ENCODE peak calls at places on chromosomes 2 and 18, in eight cellular contexts. One of them, this sample, is unnamed. For H3K36me3 and H3K9me3, the result is how much of the 10 kb centered on the place peaks cover.

GRCh38 chr2:207048421-207048820 is 109.1 kb downstream of the CPO start:
- DNase-seq in H1: no peak
- DNase-seq in NT2/D1: no peak
- DNase-seq in PC-3: no peak
- DNase-seq in GM23248: no peak
- DNase-seq in trophoblast cell: peak
- DNase-seq in fibroblast of lung: no peak
- DNase-seq in SK-N-SH: no peak
- DNase-seq in this sample: no peak

GRCh38 chr2:133732982-133733670 is 164.9 kb upstream of the NCKAP5 start:
- DNase-seq in H1: no peak
- DNase-seq in GM23248: peak
- DNase-seq in fibroblast of lung: no peak
- DNase-seq in trophoblast cell: no peak
- DNase-seq in SK-N-SH: no peak
- DNase-seq in NT2/D1: no peak
- DNase-seq in PC-3: no peak
- DNase-seq in this sample: no peak

GRCh38 chr2:157936464-157936863 is 60.3 kb upstream of the ACVR1 start:
- DNase-seq in trophoblast cell: no peak
- DNase-seq in fibroblast of lung: no peak
- DNase-seq in H1: no peak
- DNase-seq in GM23248: peak
- DNase-seq in SK-N-SH: no peak
- DNase-seq in NT2/D1: no peak
- DNase-seq in PC-3: peak
- DNase-seq in this sample: no peak

GRCh38 chr2:152380261-152381055 is 45.5 kb downstream of the FMNL2 start:
- DNase-seq in SK-N-SH: no peak
- DNase-seq in H1: no peak
- DNase-seq in PC-3: no peak
- DNase-seq in NT2/D1: no peak
- DNase-seq in GM23248: peak
- DNase-seq in trophoblast cell: peak
- DNase-seq in fibroblast of lung: no peak
- DNase-seq in this sample: no peak

GRCh38 chr2:185393091-185393490 is 345.5 kb upstream of the FSIP2 start:
- DNase-seq in H1: no peak
- DNase-seq in trophoblast cell: peak
- DNase-seq in fibroblast of lung: no peak
- DNase-seq in NT2/D1: no peak
- DNase-seq in PC-3: no peak
- DNase-seq in GM23248: no peak
- DNase-seq in SK-N-SH: no peak
- DNase-seq in this sample: no peak

GRCh38 chr2:2455151-2455550 is 124.1 kb upstream of the MYT1L start:
- DNase-seq in trophoblast cell: no peak
- DNase-seq in PC-3: peak
- DNase-seq in NT2/D1: no peak
- DNase-seq in fibroblast of lung: peak
- DNase-seq in SK-N-SH: no peak
- DNase-seq in H1: no peak
- DNase-seq in GM23248: no peak
- DNase-seq in this sample: no peak

GRCh38 chr18:9868857-9869712 is 16.7 kb upstream of the TXNDC2 start:
- DNase-seq in SK-N-SH: peak
- DNase-seq in H1: no peak
- DNase-seq in fibroblast of lung: no peak
- DNase-seq in GM23248: no peak
- DNase-seq in trophoblast cell: peak
- DNase-seq in NT2/D1: no peak
- DNase-seq in PC-3: no peak
- DNase-seq in this sample: no peak

GRCh38 chr2:86221066-86221684 is 21.9 kb downstream of the MRPL35 start:
- DNase-seq in H1: no peak
- DNase-seq in PC-3: peak
- DNase-seq in GM23248: peak
- DNase-seq in fibroblast of lung: peak
- DNase-seq in SK-N-SH: peak
- DNase-seq in NT2/D1: peak
- DNase-seq in trophoblast cell: peak
- DNase-seq in this sample: peak

GRCh38 chr18:59357928-59358327 is 1.1 kb downstream of the LMAN1 start:
- DNase-seq in trophoblast cell: peak
- DNase-seq in PC-3: peak
- DNase-seq in SK-N-SH: peak
- DNase-seq in fibroblast of lung: peak
- DNase-seq in H1: no peak
- DNase-seq in NT2/D1: no peak
- DNase-seq in GM23248: peak
- DNase-seq in this sample: peak

GRCh38 chr2:64273524-64274398 is 129.5 kb upstream of the PELI1 start:
- DNase-seq in NT2/D1: no peak
- DNase-seq in PC-3: peak
- DNase-seq in GM23248: peak
- DNase-seq in SK-N-SH: peak
- DNase-seq in fibroblast of lung: peak
- DNase-seq in trophoblast cell: peak
- DNase-seq in H1: no peak
- DNase-seq in this sample: peak

GRCh38 chr2:237592425-237592980 is 2.0 kb upstream of the RAB17 start:
- DNase-seq in PC-3: no peak
- DNase-seq in trophoblast cell: peak
- DNase-seq in NT2/D1: no peak
- DNase-seq in H1: no peak
- DNase-seq in GM23248: no peak
- DNase-seq in fibroblast of lung: no peak
- DNase-seq in SK-N-SH: no peak
- DNase-seq in this sample: no peak

GRCh38 chr2:177165103-177165583 is 47.5 kb upstream of the HNRNPA3 start:
- DNase-seq in NT2/D1: no peak
- DNase-seq in PC-3: peak
- DNase-seq in GM23248: peak
- DNase-seq in H1: no peak
- DNase-seq in trophoblast cell: peak
- DNase-seq in SK-N-SH: no peak
- DNase-seq in fibroblast of lung: peak
- DNase-seq in this sample: peak

GRCh38 chr18:49441338-49441938 is 19.0 kb downstream of the DYM start:
- DNase-seq in SK-N-SH: no peak
- DNase-seq in GM23248: no peak
- DNase-seq in PC-3: no peak
- DNase-seq in fibroblast of lung: no peak
- DNase-seq in H1: no peak
- DNase-seq in trophoblast cell: no peak
- DNase-seq in NT2/D1: no peak
- DNase-seq in this sample: no peak

GRCh38 chr2:42640261-42640660 is 71.8 kb downstream of the MTA3 start:
- DNase-seq in H1: no peak
- DNase-seq in GM23248: no peak
- DNase-seq in NT2/D1: no peak
- DNase-seq in PC-3: no peak
- DNase-seq in SK-N-SH: peak
- DNase-seq in fibroblast of lung: no peak
- DNase-seq in trophoblast cell: no peak
- DNase-seq in this sample: no peak

GRCh38 chr2:236748801-236749200 is 179.2 kb downstream of the ACKR3 start:
- DNase-seq in GM23248: peak
- DNase-seq in fibroblast of lung: no peak
- DNase-seq in SK-N-SH: no peak
- DNase-seq in trophoblast cell: peak
- DNase-seq in NT2/D1: no peak
- DNase-seq in H1: no peak
- DNase-seq in PC-3: no peak
- DNase-seq in this sample: no peak

GRCh38 chr2:98910349-98911125 is 25.5 kb downstream of the CRACDL start:
- DNase-seq in fibroblast of lung: no peak
- DNase-seq in H1: peak
- DNase-seq in SK-N-SH: no peak
- DNase-seq in trophoblast cell: no peak
- DNase-seq in GM23248: no peak
- DNase-seq in PC-3: no peak
- DNase-seq in NT2/D1: no peak
- DNase-seq in this sample: no peak

GRCh38 chr18:72409923-72410322 is 134.2 kb downstream of the CBLN2 start:
- DNase-seq in SK-N-SH: no peak
- DNase-seq in fibroblast of lung: no peak
- DNase-seq in NT2/D1: no peak
- DNase-seq in GM23248: no peak
- DNase-seq in trophoblast cell: no peak
- DNase-seq in PC-3: no peak
- DNase-seq in H1: no peak
- DNase-seq in this sample: peak

GRCh38 chr2:16102287-16102975 is 162.1 kb downstream of the MYCN start:
- DNase-seq in GM23248: no peak
- DNase-seq in SK-N-SH: no peak
- DNase-seq in H1: no peak
- DNase-seq in NT2/D1: no peak
- DNase-seq in PC-3: no peak
- DNase-seq in fibroblast of lung: no peak
- DNase-seq in trophoblast cell: no peak
- DNase-seq in this sample: no peak

GRCh38 chr2:69452687-69453086 is 15.5 kb upstream of the NFU1 start:
- DNase-seq in H1: no peak
- DNase-seq in trophoblast cell: peak
- DNase-seq in GM23248: no peak
- DNase-seq in fibroblast of lung: no peak
- DNase-seq in NT2/D1: no peak
- DNase-seq in SK-N-SH: no peak
- DNase-seq in PC-3: no peak
- DNase-seq in this sample: no peak

GRCh38 chr2:233058717-233059546 is 1.2 kb upstream of the INPP5D start:
- DNase-seq in NT2/D1: no peak
- DNase-seq in PC-3: no peak
- DNase-seq in H1: no peak
- DNase-seq in trophoblast cell: no peak
- DNase-seq in SK-N-SH: no peak
- DNase-seq in GM23248: no peak
- DNase-seq in fibroblast of lung: no peak
- DNase-seq in this sample: no peak

GRCh38 chr2:233061007-233061590 is 957 bp downstream of the INPP5D start:
- DNase-seq in H1: no peak
- DNase-seq in GM23248: no peak
- DNase-seq in fibroblast of lung: no peak
- DNase-seq in SK-N-SH: no peak
- DNase-seq in PC-3: no peak
- DNase-seq in trophoblast cell: no peak
- DNase-seq in NT2/D1: no peak
- DNase-seq in this sample: no peak

GRCh38 chr2:233059547-233059796 is 670 bp upstream of the INPP5D start:
- DNase-seq in PC-3: no peak
- DNase-seq in fibroblast of lung: no peak
- DNase-seq in NT2/D1: no peak
- DNase-seq in H1: no peak
- DNase-seq in trophoblast cell: no peak
- DNase-seq in GM23248: no peak
- DNase-seq in SK-N-SH: no peak
- DNase-seq in this sample: no peak

GRCh38 chr2:233060500-233061006 is 411 bp downstream of the INPP5D start:
- DNase-seq in SK-N-SH: no peak
- DNase-seq in trophoblast cell: no peak
- DNase-seq in fibroblast of lung: no peak
- DNase-seq in PC-3: no peak
- DNase-seq in H1: no peak
- DNase-seq in NT2/D1: no peak
- DNase-seq in GM23248: no peak
- DNase-seq in this sample: no peak

GRCh38 chr2:233059797-233060499 is at the start of gene INPP5D:
- DNase-seq in NT2/D1: no peak
- DNase-seq in trophoblast cell: no peak
- DNase-seq in H1: no peak
- DNase-seq in GM23248: no peak
- DNase-seq in fibroblast of lung: no peak
- DNase-seq in SK-N-SH: no peak
- DNase-seq in PC-3: no peak
- DNase-seq in this sample: no peak
- H3K9ac ChIP-seq in NT2/D1: no peak
- H3K9ac ChIP-seq in trophoblast cell: no peak
- H3K9ac ChIP-seq in H1: no peak
- H3K9ac ChIP-seq in GM23248: no peak
- H3K9ac ChIP-seq in fibroblast of lung: no peak
- H3K9ac ChIP-seq in SK-N-SH: no peak
- H3K9ac ChIP-seq in PC-3: no peak
- H3K9ac ChIP-seq in this sample: no peak

GRCh38 chr18:53422896-53423295 is 801.6 kb downstream of the MBD2 start:
- DNase-seq in PC-3: no peak
- DNase-seq in trophoblast cell: no peak
- DNase-seq in H1: no peak
- DNase-seq in NT2/D1: no peak
- DNase-seq in fibroblast of lung: no peak
- DNase-seq in GM23248: no peak
- DNase-seq in SK-N-SH: no peak
- DNase-seq in this sample: no peak
- H3K36me3 ChIP-seq in PC-3: under half
- H3K36me3 ChIP-seq in trophoblast cell: under half
- H3K36me3 ChIP-seq in H1: under half
- H3K36me3 ChIP-seq in NT2/D1: under half
- H3K36me3 ChIP-seq in fibroblast of lung: under half
- H3K36me3 ChIP-seq in GM23248: under half
- H3K36me3 ChIP-seq in SK-N-SH: under half
- H3K36me3 ChIP-seq in this sample: under half

GRCh38 chr2:125318740-125319139 is 1293.7 kb downstream of the CNTNAP5 start:
- DNase-seq in NT2/D1: no peak
- DNase-seq in H1: no peak
- DNase-seq in GM23248: no peak
- DNase-seq in trophoblast cell: no peak
- DNase-seq in SK-N-SH: no peak
- DNase-seq in PC-3: no peak
- DNase-seq in fibroblast of lung: no peak
- DNase-seq in this sample: no peak
- H3K9me3 ChIP-seq in NT2/D1: under half
- H3K9me3 ChIP-seq in H1: under half
- H3K9me3 ChIP-seq in GM23248: under half
- H3K9me3 ChIP-seq in trophoblast cell: under half
- H3K9me3 ChIP-seq in SK-N-SH: under half
- H3K9me3 ChIP-seq in PC-3: under half
- H3K9me3 ChIP-seq in fibroblast of lung: under half
- H3K9me3 ChIP-seq in this sample: under half

GRCh38 chr2:218873359-218874194 is 7.1 kb upstream of the WNT10A start:
- DNase-seq in PC-3: no peak
- DNase-seq in SK-N-SH: peak
- DNase-seq in fibroblast of lung: no peak
- DNase-seq in GM23248: no peak
- DNase-seq in NT2/D1: no peak
- DNase-seq in H1: no peak
- DNase-seq in trophoblast cell: no peak
- DNase-seq in this sample: no peak

GRCh38 chr2:218871345-218872302 is 9.0 kb upstream of the WNT10A start:
- DNase-seq in GM23248: peak
- DNase-seq in H1: no peak
- DNase-seq in NT2/D1: no peak
- DNase-seq in trophoblast cell: no peak
- DNase-seq in PC-3: no peak
- DNase-seq in fibroblast of lung: no peak
- DNase-seq in SK-N-SH: no peak
- DNase-seq in this sample: no peak

GRCh38 chr2:218870984-218871344 is 9.7 kb upstream of the WNT10A start:
- DNase-seq in H1: no peak
- DNase-seq in PC-3: no peak
- DNase-seq in fibroblast of lung: no peak
- DNase-seq in GM23248: no peak
- DNase-seq in SK-N-SH: no peak
- DNase-seq in NT2/D1: no peak
- DNase-seq in trophoblast cell: no peak
- DNase-seq in this sample: no peak

GRCh38 chr2:218875692-218876246 is 4.9 kb upstream of the WNT10A start:
- DNase-seq in trophoblast cell: no peak
- DNase-seq in H1: no peak
- DNase-seq in SK-N-SH: no peak
- DNase-seq in fibroblast of lung: no peak
- DNase-seq in PC-3: no peak
- DNase-seq in GM23248: no peak
- DNase-seq in NT2/D1: no peak
- DNase-seq in this sample: no peak

GRCh38 chr2:218872645-218873358 is 7.8 kb upstream of the WNT10A start:
- DNase-seq in trophoblast cell: no peak
- DNase-seq in GM23248: no peak
- DNase-seq in fibroblast of lung: no peak
- DNase-seq in SK-N-SH: no peak
- DNase-seq in PC-3: no peak
- DNase-seq in NT2/D1: no peak
- DNase-seq in H1: no peak
- DNase-seq in this sample: no peak
- H3K9ac ChIP-seq in trophoblast cell: no peak
- H3K9ac ChIP-seq in GM23248: no peak
- H3K9ac ChIP-seq in fibroblast of lung: no peak
- H3K9ac ChIP-seq in SK-N-SH: no peak
- H3K9ac ChIP-seq in PC-3: no peak
- H3K9ac ChIP-seq in NT2/D1: peak
- H3K9ac ChIP-seq in H1: no peak
- H3K9ac ChIP-seq in this sample: no peak